ENCODE peak calls at places on chromosome 5, in ten cellular contexts. S is sigmoid colon, N is prostate gland, R is vagina, U is suprapubic skin, W is transverse colon, L is H1, A is endothelial cell of umbilical vein, J is HL-60, Z is GM23338. K is an unnamed sample.

GRCh38 chr5:116766470-116766947 is 191.9 kb upstream of the SEMA6A start:
- DNase-seq in S (peak), N (no peak), R (peak), U (peak), W (no peak), L (no peak), A (no peak), J (peak), Z (no peak), K (no peak)

GRCh38 chr5:125244531-125244930 is 498.1 kb upstream of the ZNF608 start:
- DNase-seq in S (no peak), N (no peak), R (no peak), U (no peak), W (no peak), L (no peak), A (no peak), J (no peak), Z (no peak), K (no peak)

GRCh38 chr5:126186210-126186609 is 237.0 kb upstream of the GRAMD2B start:
- DNase-seq in S (no peak), N (no peak), R (no peak), U (no peak), W (no peak), L (no peak), A (no peak), J (no peak), Z (no peak), K (no peak)

GRCh38 chr5:1026700-1027621 is 18.4 kb downstream of the NKD2 start:
- DNase-seq in S (peak), N (no peak), R (no peak), U (no peak), W (no peak), L (no peak), A (no peak), J (no peak), Z (no peak), K (no peak)

GRCh38 chr5:62584395-62584794 is 5.8 kb downstream of the LRRC70 start:
- DNase-seq in S (no peak), N (no peak), R (no peak), U (no peak), W (no peak), L (no peak), A (no peak), J (no peak), Z (no peak), K (no peak)

GRCh38 chr5:36653046-36653445 is 46.6 kb downstream of the SLC1A3 start:
- DNase-seq in S (no peak), N (no peak), R (no peak), U (no peak), W (no peak), L (no peak), A (no peak), J (no peak), Z (no peak), K (no peak)

GRCh38 chr5:29853711-29854110 is 1339.8 kb upstream of the CDH6 start:
- DNase-seq in S (no peak), N (no peak), R (no peak), U (no peak), W (no peak), L (no peak), A (no peak), J (no peak), Z (no peak), K (no peak)

GRCh38 chr5:142600611-142601360 is 85.1 kb downstream of the FGF1 start:
- DNase-seq in S (peak), N (peak), R (no peak), U (no peak), W (peak), L (no peak), A (peak), J (no peak), Z (no peak), K (no peak)

GRCh38 chr5:85168474-85168873 is 783.8 kb upstream of the EDIL3 start:
- DNase-seq in S (no peak), N (no peak), R (no peak), U (no peak), W (no peak), L (no peak), A (no peak), J (no peak), Z (no peak), K (no peak)

GRCh38 chr5:180366303-180366702 is 13.2 kb upstream of the GFPT2 start:
- DNase-seq in S (no peak), N (no peak), R (no peak), U (no peak), W (no peak), L (no peak), A (peak), J (no peak), Z (no peak), K (no peak)

GRCh38 chr5:134510970-134511795 is 14.3 kb upstream of the JADE2 start:
- DNase-seq in S (no peak), N (no peak), R (no peak), U (no peak), W (no peak), L (peak), A (peak), J (no peak), Z (peak), K (no peak)

GRCh38 chr5:89073045-89073444 is 190.1 kb upstream of the MEF2C start:
- DNase-seq in S (no peak), N (no peak), R (no peak), U (no peak), W (no peak), L (no peak), A (peak), J (no peak), Z (no peak), K (no peak)

GRCh38 chr5:57804500-57804899 is 321.9 kb upstream of the ACTBL2 start:
- DNase-seq in S (no peak), N (no peak), R (no peak), U (no peak), W (no peak), L (no peak), A (no peak), J (no peak), Z (no peak), K (no peak)

GRCh38 chr5:21063146-21063545 is 1075.1 kb upstream of the CDH18 start:
- DNase-seq in S (no peak), N (no peak), R (no peak), U (no peak), W (no peak), L (no peak), A (no peak), J (no peak), Z (no peak), K (no peak)

GRCh38 chr5:97714426-97714825 is 531.4 kb upstream of the RIOK2 start:
- DNase-seq in S (no peak), N (no peak), R (no peak), U (no peak), W (no peak), L (no peak), A (no peak), J (no peak), Z (no peak), K (no peak)

GRCh38 chr5:122954719-122955118 is 81.8 kb downstream of the PPIC start:
- DNase-seq in S (no peak), N (no peak), R (no peak), U (no peak), W (no peak), L (no peak), A (no peak), J (no peak), Z (no peak), K (no peak)

GRCh38 chr5:97550164-97550563 is 367.1 kb upstream of the RIOK2 start:
- DNase-seq in S (no peak), N (no peak), R (no peak), U (no peak), W (no peak), L (no peak), A (peak), J (no peak), Z (peak), K (no peak)

GRCh38 chr5:135119497-135119896 is 85.5 kb upstream of the PITX1 start:
- DNase-seq in S (no peak), N (no peak), R (no peak), U (no peak), W (no peak), L (no peak), A (no peak), J (no peak), Z (no peak), K (no peak)

GRCh38 chr5:132256086-132256782 is 1.3 kb upstream of the PDLIM4 start:
- DNase-seq in S (peak), N (no peak), R (peak), U (no peak), W (no peak), L (no peak), A (no peak), J (no peak), Z (no peak), K (no peak)

GRCh38 chr5:176740702-176741565 is 69.4 kb upstream of the UNC5A start:
- DNase-seq in S (peak), N (no peak), R (peak), U (peak), W (no peak), L (no peak), A (no peak), J (no peak), Z (no peak), K (no peak)

GRCh38 chr5:1431021-1431811 is 14.0 kb downstream of the SLC6A3 start:
- DNase-seq in S (peak), N (no peak), R (no peak), U (peak), W (no peak), L (no peak), A (no peak), J (no peak), Z (no peak), K (no peak)

GRCh38 chr5:55223988-55224240 is 3.2 kb downstream of the MCIDAS start:
- DNase-seq in S (no peak), N (no peak), R (no peak), U (no peak), W (no peak), L (no peak), A (no peak), J (no peak), Z (peak), K (no peak)

GRCh38 chr5:55226934-55227737 is at the start of gene MCIDAS:
- DNase-seq in S (no peak), N (peak), R (no peak), U (peak), W (peak), L (no peak), A (peak), J (no peak), Z (peak), K (peak)

GRCh38 chr5:55225346-55225745 is 1.8 kb downstream of the MCIDAS start:
- DNase-seq in S (no peak), N (no peak), R (no peak), U (no peak), W (no peak), L (no peak), A (no peak), J (no peak), Z (no peak), K (no peak)

GRCh38 chr5:55227738-55228430 is 769 bp upstream of the MCIDAS start:
- DNase-seq in S (no peak), N (no peak), R (no peak), U (no peak), W (no peak), L (no peak), A (no peak), J (no peak), Z (peak), K (peak)

GRCh38 chr5:55226027-55226933 is 835 bp downstream of the MCIDAS start:
- DNase-seq in S (no peak), N (peak), R (no peak), U (peak), W (peak), L (peak), A (peak), J (peak), Z (peak), K (peak)
- TF ChIP-seq POLR2AphosphoS5 in S (no peak), N (no peak), R (no peak), U (no peak), W (no peak), L (no peak), A (no peak), J (no peak), Z (no peak), K (no peak)

DNA sequence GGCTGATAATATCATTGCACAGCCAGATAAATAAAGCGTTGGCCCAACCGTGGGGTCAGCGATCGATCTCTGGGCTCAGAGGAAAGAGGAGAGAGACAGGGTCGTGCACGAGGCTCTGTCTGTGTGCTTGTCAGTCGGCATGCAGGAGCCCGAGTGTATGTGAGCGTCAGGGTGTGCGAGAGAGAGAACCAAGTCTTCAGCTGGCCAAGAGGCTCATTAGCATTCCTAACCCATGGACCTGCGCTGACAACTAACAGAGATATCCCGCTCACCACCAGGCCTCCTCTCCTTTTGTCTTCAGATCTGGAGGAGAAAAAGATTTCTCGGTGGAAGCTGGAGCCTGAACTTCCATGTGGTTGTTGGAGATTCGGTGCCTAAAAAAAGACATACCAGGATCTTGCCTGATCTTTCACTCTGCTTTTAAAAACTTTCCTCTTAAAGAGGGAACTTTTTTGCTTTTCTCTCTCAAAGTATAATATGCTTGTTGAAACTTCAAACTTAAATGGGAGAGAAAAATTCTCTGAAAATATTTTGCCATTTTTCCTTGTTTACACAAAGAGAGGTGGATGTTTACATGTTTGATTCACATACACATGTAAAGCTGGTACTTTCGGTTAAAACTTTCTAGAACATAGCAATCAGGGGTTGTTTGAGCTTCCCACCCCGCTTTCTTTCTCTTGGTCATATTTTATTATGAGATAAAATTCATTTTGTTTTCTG is 16.6 kb downstream of the NR2F1 start:
- DNase-seq in S (no peak), N (no peak), R (peak), U (no peak), W (no peak), L (no peak), A (no peak), J (no peak), Z (peak), K (no peak)
- TF ChIP-seq POLR2AphosphoS5 in S (no peak), N (no peak), R (no peak), U (no peak), W (no peak), L (no peak), A (no peak), J (no peak), Z (no peak), K (no peak)

GRCh38 chr5:174045470-174046025 is at the start of gene NSG2:
- DNase-seq in S (no peak), N (peak), R (no peak), U (peak), W (peak), L (peak), A (peak), J (peak), Z (peak), K (peak)
- TF ChIP-seq POLR2AphosphoS5 in S (no peak), N (peak), R (no peak), U (no peak), W (no peak), L (no peak), A (no peak), J (no peak), Z (no peak), K (no peak)

GRCh38 chr5:171395042-171395441 is 7.4 kb downstream of the NPM1 start:
- DNase-seq in S (no peak), N (no peak), R (no peak), U (no peak), W (no peak), L (no peak), A (no peak), J (no peak), Z (no peak), K (no peak)

GRCh38 chr5:171400169-171400568 is 12.5 kb downstream of the NPM1 start:
- DNase-seq in S (no peak), N (no peak), R (no peak), U (peak), W (no peak), L (no peak), A (no peak), J (no peak), Z (no peak), K (no peak)

GRCh38 chr5:171401167-171401947 is 13.7 kb downstream of the NPM1 start:
- DNase-seq in S (no peak), N (no peak), R (no peak), U (peak), W (no peak), L (no peak), A (no peak), J (no peak), Z (no peak), K (no peak)

GRCh38 chr5:171397599-171397998 is 9.9 kb downstream of the NPM1 start:
- DNase-seq in S (no peak), N (no peak), R (no peak), U (no peak), W (no peak), L (no peak), A (no peak), J (no peak), Z (no peak), K (no peak)

DNA sequence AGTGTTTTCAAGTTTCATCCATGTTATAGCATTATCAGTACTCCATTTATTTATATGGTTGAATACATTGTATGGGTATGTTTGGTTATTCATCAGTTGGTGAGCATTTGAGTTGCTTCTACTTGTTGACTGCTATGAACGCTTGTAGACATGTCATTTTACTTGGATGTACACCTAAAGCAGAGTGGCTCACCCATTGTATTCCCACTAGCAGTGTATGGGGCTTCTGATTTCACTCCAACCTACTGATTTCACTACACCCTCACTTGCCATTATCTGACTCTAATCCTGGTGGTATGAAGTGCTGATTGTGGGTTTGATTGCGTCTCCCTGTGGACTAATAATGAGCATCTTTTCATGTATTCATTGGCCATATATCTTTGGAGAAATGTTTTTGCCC is 9.5 kb downstream of the NPM1 start:
- DNase-seq in S (no peak), N (no peak), R (no peak), U (no peak), W (no peak), L (no peak), A (no peak), J (no peak), Z (no peak), K (no peak)
- TF ChIP-seq POLR2AphosphoS5 in S (no peak), N (no peak), R (no peak), U (no peak), W (no peak), L (peak), A (no peak), J (no peak), Z (no peak), K (peak)

GRCh38 chr5:95841914-95842812 is 19.6 kb upstream of the GLRX start:
- DNase-seq in S (peak), N (no peak), R (peak), U (peak), W (peak), L (no peak), A (no peak), J (no peak), Z (no peak), K (no peak)
- TF ChIP-seq POLR2AphosphoS5 in S (peak), N (peak), R (peak), U (peak), W (peak), L (no peak), A (no peak), J (no peak), Z (no peak), K (no peak)

GRCh38 chr5:75051217-75051751 is 1.1 kb downstream of the GCNT4 start:
- DNase-seq in S (no peak), N (no peak), R (no peak), U (no peak), W (peak), L (no peak), A (no peak), J (no peak), Z (peak), K (no peak)

GRCh38 chr5:75047356-75047755 is 5.0 kb downstream of the GCNT4 start:
- DNase-seq in S (no peak), N (no peak), R (no peak), U (no peak), W (no peak), L (no peak), A (no peak), J (no peak), Z (no peak), K (no peak)

GRCh38 chr5:75048457-75048953 is 3.9 kb downstream of the GCNT4 start:
- DNase-seq in S (no peak), N (no peak), R (no peak), U (no peak), W (no peak), L (no peak), A (no peak), J (no peak), Z (no peak), K (no peak)

GRCh38 chr5:75050415-75050814 is 1.9 kb downstream of the GCNT4 start:
- DNase-seq in S (no peak), N (no peak), R (no peak), U (no peak), W (no peak), L (no peak), A (peak), J (no peak), Z (peak), K (no peak)

DNA sequence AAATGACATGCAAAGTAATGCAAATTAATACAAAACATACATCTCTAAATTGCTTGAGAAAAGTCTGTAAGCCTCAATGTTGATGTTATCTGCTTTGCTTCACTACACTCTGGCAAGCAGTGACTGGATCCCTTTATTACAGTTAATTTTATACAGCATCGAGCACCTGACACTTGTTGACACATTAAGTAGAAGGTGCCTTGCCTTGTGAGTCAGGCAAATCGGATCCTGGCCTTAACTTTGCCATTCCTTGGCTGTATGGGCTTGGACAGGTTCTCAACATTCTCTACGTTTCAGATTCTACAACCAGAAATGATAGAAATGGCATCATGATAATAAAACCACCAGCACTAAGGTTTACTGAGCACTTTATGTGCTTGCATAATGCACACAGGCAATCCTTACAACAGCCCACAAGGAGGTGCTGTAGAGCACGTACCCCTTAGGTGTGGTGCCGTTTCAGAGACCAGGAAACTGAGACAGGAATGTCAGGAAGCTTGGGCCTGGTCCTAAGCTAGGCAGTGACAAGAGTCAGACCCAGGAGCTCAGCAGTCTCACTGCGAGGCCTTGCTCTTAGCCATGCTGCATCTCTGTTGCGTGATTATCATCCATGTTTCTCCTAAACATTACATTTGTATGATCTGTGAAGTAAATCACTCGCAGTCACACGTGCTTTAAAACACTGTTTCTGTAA is 2.6 kb downstream of the GCNT4 start:
- DNase-seq in S (no peak), N (peak), R (no peak), U (no peak), W (peak), L (peak), A (peak), J (peak), Z (peak), K (no peak)
- TF ChIP-seq POLR2AphosphoS5 in S (no peak), N (peak), R (peak), U (no peak), W (no peak), L (peak), A (no peak), J (no peak), Z (no peak), K (no peak)

GRCh38 chr5:112156211-112156610 is 262.9 kb downstream of the EPB41L4A start:
- DNase-seq in S (no peak), N (no peak), R (no peak), U (no peak), W (no peak), L (no peak), A (no peak), J (no peak), Z (no peak), K (no peak)
- TF ChIP-seq POLR2AphosphoS5 in S (no peak), N (no peak), R (no peak), U (no peak), W (no peak), L (no peak), A (no peak), J (no peak), Z (no peak), K (no peak)

GRCh38 chr5:91332267-91333044 is 50.7 kb downstream of the ARRDC3 start:
- DNase-seq in S (no peak), N (no peak), R (no peak), U (no peak), W (no peak), L (no peak), A (no peak), J (no peak), Z (no peak), K (no peak)
- TF ChIP-seq POLR2AphosphoS5 in S (no peak), N (no peak), R (no peak), U (no peak), W (no peak), L (no peak), A (no peak), J (no peak), Z (no peak), K (no peak)